ENCODE peak calls at places on chromosomes 4 and X, in nine cellular contexts. F is stimulated activated CD4-positive, alpha-beta T cell treated with anti-CD3 and anti-CD28 coated beads, Interleukin-1b, Interleukin-23, amount 100 ng/mL, for 24 hours; H is AG08395; T is NCI-H524 treated with DMSO at 0.1 percent for 48 hours; V is uterus; J is psoas muscle; A is activated T-helper 2 cell treated with anti-CD3 and anti-CD28 coated beads, Interferon-gamma antibody, Interleukin-2, Interleukin-4, amounts not matched to agents 10 μg/mL and 5 μg/mL and 100 μg/mL, durations not matched to agents 14 hours and 24 hours and 36 hours; K is COR-L47; Q is fibroblast of gingiva. C is an unnamed sample.
A peak's percentile ranks its signal among the peaks of the same experiment; 100 is the strongest.

GRCh38 chr4:55543858-55544257 is 2.9 kb downstream of the CLOCK start:
- DNase-seq in F (no peak), H (no peak), T (no peak), V (no peak), J (no peak), A (no peak), K (no peak), Q (no peak), C (no peak)

GRCh38 chr4:177315767-177316490 is 6.3 kb downstream of the NEIL3 start:
- DNase-seq in F (no peak), H (no peak), T (no peak), V (no peak), J (no peak), A (no peak), K (no peak), Q (peak; percentile 29), C (no peak)

GRCh38 chr4:164441131-164441530 is 312.8 kb upstream of the SMIM31 start:
- DNase-seq in F (no peak), H (no peak), T (no peak), V (no peak), J (no peak), A (no peak), K (no peak), Q (no peak), C (no peak)

GRCh38 chrX:40523852-40524251 is 56.9 kb upstream of the ATP6AP2 start:
- DNase-seq in F (no peak), H (no peak), T (no peak), V (no peak), J (no peak), A (no peak), K (no peak), Q (no peak), C (no peak)

GRCh38 chr4:144714166-144714565 is 68.2 kb downstream of the HHIP start:
- DNase-seq in F (no peak), H (no peak), T (no peak), V (no peak), J (no peak), A (no peak), K (no peak), Q (no peak), C (no peak)

GRCh38 chr4:48801739-48802138 is 21.7 kb upstream of the FRYL start:
- DNase-seq in F (no peak), H (no peak), T (no peak), V (no peak), J (no peak), A (no peak), K (no peak), Q (no peak), C (peak; percentile 3)

GRCh38 chr4:7237863-7238262 is 45.5 kb downstream of the SORCS2 start:
- DNase-seq in F (no peak), H (peak; percentile 58), T (no peak), V (no peak), J (no peak), A (no peak), K (no peak), Q (peak; percentile 46), C (no peak)

GRCh38 chrX:1093112-1093511 is 119.3 kb downstream of the CRLF2 start:
- DNase-seq in F (no peak), H (no peak), T (no peak), V (no peak), J (no peak), A (peak; percentile 46), K (no peak), Q (no peak), C (no peak)

GRCh38 chr4:11976726-11977263 is 548.1 kb upstream of the HS3ST1 start:
- DNase-seq in F (no peak), H (no peak), T (no peak), V (no peak), J (no peak), A (no peak), K (no peak), Q (no peak), C (no peak)

GRCh38 chr4:150588341-150588740 is 6.4 kb downstream of the MAB21L2 start:
- DNase-seq in F (no peak), H (no peak), T (no peak), V (no peak), J (no peak), A (no peak), K (no peak), Q (peak; percentile 44), C (no peak)

GRCh38 chr4:94615431-94615830 is 142.3 kb upstream of the BMPR1B start:
- DNase-seq in F (no peak), H (no peak), T (no peak), V (no peak), J (no peak), A (no peak), K (no peak), Q (no peak), C (no peak)

GRCh38 chr4:103329642-103330041 is 131.5 kb upstream of the CENPE start:
- DNase-seq in F (no peak), H (no peak), T (no peak), V (no peak), J (no peak), A (no peak), K (no peak), Q (no peak), C (no peak)

GRCh38 chr4:120443111-120443510 is 376.5 kb upstream of the MAD2L1 start:
- DNase-seq in F (no peak), H (peak; percentile 13), T (no peak), V (no peak), J (no peak), A (no peak), K (no peak), Q (peak; percentile 89), C (no peak)

GRCh38 chrX:134957836-134958235 is 33.0 kb upstream of the SMIM10 start:
- DNase-seq in F (no peak), H (no peak), T (no peak), V (no peak), J (no peak), A (no peak), K (no peak), Q (no peak), C (no peak)

GRCh38 chr4:69833251-69833650 is 26.7 kb downstream of the SULT1E1 start:
- DNase-seq in F (no peak), H (no peak), T (no peak), V (no peak), J (no peak), A (no peak), K (no peak), Q (no peak), C (no peak)

GRCh38 chr4:140260227-140260626 is 106.2 kb upstream of the MAML3 start:
- DNase-seq in F (no peak), H (peak; percentile 83), T (no peak), V (no peak), J (no peak), A (no peak), K (no peak), Q (peak; percentile 73), C (no peak)

GRCh38 chrX:14801136-14801535 is 71.7 kb downstream of the FANCB start:
- DNase-seq in F (no peak), H (peak; percentile 41), T (no peak), V (no peak), J (no peak), A (no peak), K (no peak), Q (no peak), C (no peak)

GRCh38 chr4:62431513-62431912 is 1231.4 kb downstream of the ADGRL3 start:
- DNase-seq in F (no peak), H (no peak), T (no peak), V (no peak), J (no peak), A (no peak), K (no peak), Q (no peak), C (no peak)

GRCh38 chrX:1321689-1322088 is 14.9 kb upstream of the IL3RA start:
- DNase-seq in F (no peak), H (no peak), T (no peak), V (no peak), J (no peak), A (no peak), K (no peak), Q (no peak), C (no peak)

GRCh38 chr4:128558896-128559669 is 250.4 kb upstream of the JADE1 start:
- DNase-seq in F (no peak), H (peak; percentile 52), T (no peak), V (peak; percentile 37), J (no peak), A (no peak), K (no peak), Q (peak; percentile 89), C (no peak)

GRCh38 chr4:158043971-158044618 is 128.7 kb downstream of the GASK1B start:
- DNase-seq in F (no peak), H (no peak), T (no peak), V (no peak), J (no peak), A (no peak), K (no peak), Q (no peak), C (peak; percentile 19)

GRCh38 chr4:18021470-18021719 is 160 bp downstream of the LCORL start:
- DNase-seq in F (peak; percentile 15), H (peak; percentile 7), T (no peak), V (no peak), J (no peak), A (no peak), K (no peak), Q (peak; percentile 6), C (no peak)

GRCh38 chr4:130419576-130419975 is 1323.6 kb downstream of the C4orf33 start:
- DNase-seq in F (no peak), H (no peak), T (no peak), V (no peak), J (no peak), A (no peak), K (no peak), Q (peak; percentile 13), C (no peak)

GRCh38 chrX:120452131-120452530 is 17.0 kb downstream of the LAMP2 start:
- DNase-seq in F (no peak), H (peak; percentile 39), T (no peak), V (no peak), J (no peak), A (no peak), K (peak; percentile 5), Q (peak; percentile 45), C (peak; percentile 22)

GRCh38 chrX:137427061-137427778 is 138.7 kb upstream of the ZIC3 start:
- DNase-seq in F (no peak), H (no peak), T (no peak), V (no peak), J (no peak), A (no peak), K (no peak), Q (no peak), C (no peak)

GRCh38 chr4:182231080-182231479 is 12.1 kb upstream of the TENM3 start:
- DNase-seq in F (no peak), H (no peak), T (no peak), V (no peak), J (no peak), A (no peak), K (no peak), Q (no peak), C (no peak)

GRCh38 chr4:7259039-7259438 is 66.7 kb downstream of the SORCS2 start:
- DNase-seq in F (no peak), H (no peak), T (no peak), V (no peak), J (no peak), A (no peak), K (no peak), Q (no peak), C (no peak)

GRCh38 chr4:168794881-168795280 is 215.2 kb downstream of the CBR4 start:
- DNase-seq in F (no peak), H (no peak), T (no peak), V (no peak), J (no peak), A (no peak), K (no peak), Q (peak; percentile 38), C (no peak)

GRCh38 chr4:73589261-73589847 is 30.9 kb downstream of the RASSF6 start:
- DNase-seq in F (no peak), H (peak; percentile 62), T (no peak), V (no peak), J (no peak), A (no peak), K (no peak), Q (peak; percentile 83), C (peak; percentile 53)

GRCh38 chrX:85698921-85699320 is 319.5 kb upstream of the POF1B start:
- DNase-seq in F (no peak), H (no peak), T (no peak), V (peak; percentile 5), J (no peak), A (no peak), K (no peak), Q (no peak), C (no peak)

GRCh38 chr4:39124885-39125599 is 57.3 kb upstream of the WDR19 start:
- DNase-seq in F (no peak), H (no peak), T (no peak), V (no peak), J (no peak), A (no peak), K (no peak), Q (no peak), C (no peak)

C was measured in NCI-H1105 treated with DMSO at 0.1 percent for 48 hours.